ENCODE peak calls at places on chromosomes 1 and 21, in five cellular contexts. One of them, this sample, is unnamed.

GRCh38 chr1:240235521-240236288 is 144.0 kb downstream of the FMN2 start:
- DNase-seq in left lung: no peak
- DNase-seq in GM23338: no peak
- DNase-seq in heart right ventricle: no peak
- DNase-seq in K562: no peak
- DNase-seq in this sample: no peak

GRCh38 chr1:184387871-184388670 is 1.2 kb downstream of the C1orf21 start:
- DNase-seq in K562: no peak
- DNase-seq in GM23338: peak
- DNase-seq in heart right ventricle: peak
- DNase-seq in left lung: peak
- DNase-seq in this sample: peak

GRCh38 chr1:114466334-114467014 is 44.5 kb downstream of the TRIM33 start:
- DNase-seq in left lung: no peak
- DNase-seq in GM23338: peak
- DNase-seq in K562: no peak
- DNase-seq in heart right ventricle: no peak
- DNase-seq in this sample: no peak

GRCh38 chr1:234000557-234001081 is 96.1 kb downstream of the SLC35F3 start:
- DNase-seq in K562: no peak
- DNase-seq in GM23338: peak
- DNase-seq in heart right ventricle: no peak
- DNase-seq in left lung: no peak
- DNase-seq in this sample: no peak

GRCh38 chr1:46522184-46522968 is 29.1 kb downstream of the KNCN start:
- DNase-seq in heart right ventricle: no peak
- DNase-seq in GM23338: no peak
- DNase-seq in left lung: peak
- DNase-seq in K562: peak
- DNase-seq in this sample: peak

GRCh38 chr1:179327679-179328078 is 34.1 kb downstream of the SOAT1 start:
- DNase-seq in GM23338: no peak
- DNase-seq in heart right ventricle: no peak
- DNase-seq in K562: no peak
- DNase-seq in left lung: no peak
- DNase-seq in this sample: no peak

GRCh38 chr21:17679002-17679600 is 66.4 kb upstream of the BTG3 start:
- DNase-seq in K562: peak
- DNase-seq in heart right ventricle: no peak
- DNase-seq in left lung: no peak
- DNase-seq in GM23338: peak
- DNase-seq in this sample: no peak

GRCh38 chr1:42145190-42145716 is 8.0 kb upstream of the GUCA2B start:
- DNase-seq in K562: no peak
- DNase-seq in left lung: no peak
- DNase-seq in GM23338: no peak
- DNase-seq in heart right ventricle: no peak
- DNase-seq in this sample: no peak

GRCh38 chr1:101198842-101199636 is 37.8 kb upstream of the S1PR1 start:
- DNase-seq in left lung: no peak
- DNase-seq in K562: peak
- DNase-seq in heart right ventricle: no peak
- DNase-seq in GM23338: no peak
- DNase-seq in this sample: no peak

GRCh38 chr1:1001057-1001630 is 1.2 kb upstream of the HES4 start:
- DNase-seq in K562: peak
- DNase-seq in heart right ventricle: peak
- DNase-seq in left lung: peak
- DNase-seq in GM23338: peak
- DNase-seq in this sample: no peak

GRCh38 chr1:999797-1000356 is at the start of gene HES4:
- DNase-seq in left lung: peak
- DNase-seq in K562: peak
- DNase-seq in heart right ventricle: peak
- DNase-seq in GM23338: peak
- DNase-seq in this sample: peak

GRCh38 chr1:1000357-1001056 is 610 bp upstream of the HES4 start:
- DNase-seq in K562: peak
- DNase-seq in left lung: peak
- DNase-seq in GM23338: peak
- DNase-seq in heart right ventricle: peak
- DNase-seq in this sample: peak

GRCh38 chr1:1003618-1004419 is 3.9 kb upstream of the HES4 start:
- DNase-seq in GM23338: no peak
- DNase-seq in K562: peak
- DNase-seq in left lung: peak
- DNase-seq in heart right ventricle: no peak
- DNase-seq in this sample: peak

GRCh38 chr1:1001631-1002300 is 1.9 kb upstream of the HES4 start:
- DNase-seq in GM23338: peak
- DNase-seq in K562: peak
- DNase-seq in heart right ventricle: peak
- DNase-seq in left lung: peak
- DNase-seq in this sample: peak
- H3K4me3 ChIP-seq in GM23338: peak
- H3K4me3 ChIP-seq in K562: peak
- H3K4me3 ChIP-seq in heart right ventricle: peak
- H3K4me3 ChIP-seq in left lung: peak
- H3K4me3 ChIP-seq in this sample: peak

DNA sequence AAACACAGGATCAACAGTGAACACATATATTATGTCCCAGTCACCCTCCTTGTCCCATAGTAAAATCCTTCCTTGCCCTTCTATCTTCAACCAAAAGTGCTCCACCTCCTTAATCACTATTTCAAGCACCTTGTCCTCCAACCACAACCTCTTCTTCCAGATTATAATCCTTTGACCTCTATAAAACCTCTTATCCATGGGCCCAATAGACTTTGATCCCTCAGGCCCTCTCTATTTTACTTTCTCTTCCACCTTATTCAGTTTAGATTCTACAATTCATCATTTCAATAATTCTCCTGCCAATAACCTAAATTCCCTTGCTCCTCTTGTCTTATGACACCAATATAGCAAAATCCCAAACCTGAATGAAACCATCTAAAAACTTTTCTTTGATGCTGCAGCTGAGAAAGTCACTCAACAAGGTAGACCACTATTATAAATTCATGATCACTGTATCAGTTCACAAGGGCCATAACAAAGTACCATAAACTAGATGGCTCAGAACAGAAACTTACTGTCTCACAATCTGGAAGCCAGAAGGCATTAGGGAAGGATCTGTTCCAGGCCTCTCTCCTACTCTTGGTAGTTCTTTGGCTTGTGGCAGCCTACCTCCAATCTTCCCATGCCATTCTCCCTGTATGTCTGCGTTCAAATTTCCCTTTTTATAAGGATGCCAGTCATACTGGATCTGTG is 24.8 kb downstream of the EPS15 start:
- DNase-seq in K562: no peak
- DNase-seq in heart right ventricle: no peak
- DNase-seq in GM23338: no peak
- DNase-seq in left lung: no peak
- DNase-seq in this sample: no peak
- H3K27ac ChIP-seq in K562: no peak
- H3K27ac ChIP-seq in heart right ventricle: no peak
- H3K27ac ChIP-seq in GM23338: no peak
- H3K27ac ChIP-seq in left lung: no peak
- H3K27ac ChIP-seq in this sample: no peak

DNA sequence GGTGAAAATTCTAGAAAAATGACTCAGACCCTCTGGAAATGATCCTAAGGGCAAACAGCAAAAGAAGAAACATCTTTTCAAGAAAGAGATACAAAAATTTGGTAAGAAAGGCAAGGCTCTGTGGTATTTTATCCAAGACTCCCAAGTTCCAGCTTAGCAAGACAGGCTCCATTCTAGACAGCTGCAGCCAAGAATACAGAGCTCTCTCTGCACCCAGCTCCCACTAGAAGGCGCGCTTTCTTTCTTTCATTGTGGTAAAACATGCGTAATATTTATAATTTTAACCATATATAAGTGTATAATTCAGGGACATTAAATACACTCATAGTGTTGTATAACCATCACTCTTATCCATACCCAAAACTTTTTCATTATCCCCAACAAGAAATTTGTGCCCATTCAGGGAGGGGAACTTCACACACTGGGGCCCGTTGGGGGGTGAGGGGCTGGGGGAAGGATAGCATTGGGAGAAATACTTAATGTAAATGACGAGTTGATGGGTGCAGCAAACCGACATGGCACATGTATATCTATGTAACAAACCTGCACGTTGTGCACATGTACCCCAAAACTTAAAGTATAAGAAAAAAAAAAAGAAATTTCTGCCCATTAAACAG is 2.2 kb upstream of the HFM1 start:
- DNase-seq in GM23338: peak
- DNase-seq in K562: peak
- DNase-seq in heart right ventricle: no peak
- DNase-seq in left lung: no peak
- DNase-seq in this sample: no peak
- TF ChIP-seq CTCF in GM23338: peak
- TF ChIP-seq CTCF in K562: peak
- TF ChIP-seq CTCF in heart right ventricle: no peak
- TF ChIP-seq CTCF in left lung: no peak
- TF ChIP-seq CTCF in this sample: no peak

GRCh38 chr1:119984771-119985170 is 84.7 kb downstream of the NOTCH2 start:
- DNase-seq in left lung: no peak
- DNase-seq in GM23338: no peak
- DNase-seq in K562: no peak
- DNase-seq in heart right ventricle: no peak
- DNase-seq in this sample: no peak

GRCh38 chr1:119988316-119989067 is 81.0 kb downstream of the NOTCH2 start:
- DNase-seq in GM23338: no peak
- DNase-seq in heart right ventricle: no peak
- DNase-seq in K562: no peak
- DNase-seq in left lung: no peak
- DNase-seq in this sample: no peak

GRCh38 chr1:119987112-119987511 is 82.3 kb downstream of the NOTCH2 start:
- DNase-seq in K562: no peak
- DNase-seq in GM23338: no peak
- DNase-seq in heart right ventricle: no peak
- DNase-seq in left lung: no peak
- DNase-seq in this sample: no peak

GRCh38 chr1:119986007-119986497 is 83.4 kb downstream of the NOTCH2 start:
- DNase-seq in K562: no peak
- DNase-seq in left lung: no peak
- DNase-seq in heart right ventricle: no peak
- DNase-seq in GM23338: no peak
- DNase-seq in this sample: no peak

GRCh38 chr1:119987689-119988088 is 81.8 kb downstream of the NOTCH2 start:
- DNase-seq in GM23338: no peak
- DNase-seq in K562: no peak
- DNase-seq in heart right ventricle: no peak
- DNase-seq in left lung: no peak
- DNase-seq in this sample: no peak
- H3K4me3 ChIP-seq in GM23338: no peak
- H3K4me3 ChIP-seq in K562: no peak
- H3K4me3 ChIP-seq in heart right ventricle: no peak
- H3K4me3 ChIP-seq in left lung: no peak
- H3K4me3 ChIP-seq in this sample: no peak

GRCh38 chr1:18903313-18903671 is 937 bp upstream of the ALDH4A1 start:
- DNase-seq in GM23338: no peak
- DNase-seq in K562: no peak
- DNase-seq in left lung: no peak
- DNase-seq in heart right ventricle: no peak
- DNase-seq in this sample: no peak

GRCh38 chr1:18908911-18909771 is 6.8 kb upstream of the ALDH4A1 start:
- DNase-seq in GM23338: no peak
- DNase-seq in left lung: no peak
- DNase-seq in K562: peak
- DNase-seq in heart right ventricle: no peak
- DNase-seq in this sample: no peak

GRCh38 chr1:18902523-18903312 is at the start of gene ALDH4A1:
- DNase-seq in heart right ventricle: peak
- DNase-seq in K562: peak
- DNase-seq in GM23338: peak
- DNase-seq in left lung: peak
- DNase-seq in this sample: peak

GRCh38 chr1:18907914-18908845 is 5.8 kb upstream of the ALDH4A1 start:
- DNase-seq in left lung: peak
- DNase-seq in heart right ventricle: no peak
- DNase-seq in GM23338: no peak
- DNase-seq in K562: peak
- DNase-seq in this sample: no peak

GRCh38 chr1:18907021-18907913 is 4.9 kb upstream of the ALDH4A1 start:
- DNase-seq in left lung: peak
- DNase-seq in GM23338: peak
- DNase-seq in heart right ventricle: peak
- DNase-seq in K562: peak
- DNase-seq in this sample: peak
- H3K27ac ChIP-seq in left lung: peak
- H3K27ac ChIP-seq in GM23338: no peak
- H3K27ac ChIP-seq in heart right ventricle: peak
- H3K27ac ChIP-seq in K562: peak
- H3K27ac ChIP-seq in this sample: peak

GRCh38 chr1:13752852-13753251 is 52.9 kb downstream of the PRDM2 start:
- DNase-seq in heart right ventricle: no peak
- DNase-seq in left lung: no peak
- DNase-seq in GM23338: no peak
- DNase-seq in K562: no peak
- DNase-seq in this sample: no peak

GRCh38 chr1:13751985-13752384 is 52.0 kb downstream of the PRDM2 start:
- DNase-seq in left lung: no peak
- DNase-seq in heart right ventricle: no peak
- DNase-seq in GM23338: no peak
- DNase-seq in K562: no peak
- DNase-seq in this sample: no peak

GRCh38 chr1:13754003-13754402 is 54.0 kb downstream of the PRDM2 start:
- DNase-seq in K562: no peak
- DNase-seq in heart right ventricle: no peak
- DNase-seq in GM23338: no peak
- DNase-seq in left lung: no peak
- DNase-seq in this sample: no peak

GRCh38 chr1:13756557-13757315 is 56.7 kb downstream of the PRDM2 start:
- DNase-seq in GM23338: no peak
- DNase-seq in heart right ventricle: no peak
- DNase-seq in left lung: no peak
- DNase-seq in K562: no peak
- DNase-seq in this sample: no peak

DNA sequence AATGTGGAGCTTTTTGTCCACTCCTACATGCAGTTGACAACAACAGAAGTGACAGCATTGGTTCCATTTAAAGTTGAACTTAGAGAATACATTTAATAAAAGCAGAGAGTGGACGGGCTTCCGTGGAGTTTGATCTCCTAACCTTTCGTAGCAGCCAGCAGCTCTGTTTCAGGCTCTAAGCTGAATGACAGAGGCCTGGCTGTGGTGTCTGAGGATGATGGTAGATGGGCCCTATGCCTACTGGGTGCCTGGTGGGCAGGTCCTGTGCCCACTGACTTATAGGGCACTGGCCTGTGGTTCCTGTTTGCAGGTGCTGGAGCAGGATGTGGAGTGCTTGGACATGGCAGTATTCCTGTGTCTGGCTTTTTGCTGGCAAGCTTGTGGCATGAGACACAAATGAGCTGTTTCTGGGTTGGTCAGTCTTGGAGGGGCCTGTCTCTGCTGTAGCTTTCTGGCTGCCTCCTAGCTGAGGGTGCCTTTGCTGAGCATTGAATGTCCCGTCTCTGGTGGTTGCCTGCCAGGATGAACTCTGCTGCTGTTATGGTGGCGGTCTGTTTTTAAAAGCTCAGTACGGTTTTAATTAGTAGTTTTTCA is 54.6 kb downstream of the PRDM2 start:
- DNase-seq in GM23338: no peak
- DNase-seq in K562: no peak
- DNase-seq in left lung: no peak
- DNase-seq in heart right ventricle: no peak
- DNase-seq in this sample: no peak
- TF ChIP-seq CTCF in GM23338: no peak
- TF ChIP-seq CTCF in K562: no peak
- TF ChIP-seq CTCF in left lung: no peak
- TF ChIP-seq CTCF in heart right ventricle: no peak
- TF ChIP-seq CTCF in this sample: no peak

GRCh38 chr21:36699546-36700294 is 805 bp downstream of the SIM2 start:
- DNase-seq in left lung: peak
- DNase-seq in GM23338: peak
- DNase-seq in K562: no peak
- DNase-seq in heart right ventricle: no peak
- DNase-seq in this sample: no peak
- H3K4me3 ChIP-seq in left lung: no peak
- H3K4me3 ChIP-seq in GM23338: peak
- H3K4me3 ChIP-seq in K562: no peak
- H3K4me3 ChIP-seq in heart right ventricle: peak
- H3K4me3 ChIP-seq in this sample: peak